ENCODE peak calls at places on chromosomes 16 and 17, in four cellular contexts. W is sigmoid colon, Y is EL, C is NCI-H146. U is an unnamed sample.

GRCh38 chr17:17075037-17075755 is 32.9 kb downstream of the MPRIP start:
- DNase-seq in Y (peak), C (peak), W (peak), U (no peak)

GRCh38 chr17:74059471-74059870 is 144.0 kb upstream of the RPL38 start:
- DNase-seq in W (no peak), Y (no peak), C (peak), U (no peak)

GRCh38 chr17:77542551-77543490 is 402.1 kb downstream of the SEC14L1 start:
- DNase-seq in C (peak), W (peak), Y (peak), U (peak)

GRCh38 chr16:54929090-54930033 is 1.3 kb upstream of the IRX5 start:
- DNase-seq in C (peak), Y (peak), W (peak), U (peak)

GRCh38 chr16:73071131-73071940 is 23.4 kb upstream of the ZFHX3 start:
- DNase-seq in W (peak), C (peak), Y (peak), U (peak)

GRCh38 chr17:61454095-61454931 is 2.1 kb downstream of the TBX4 start:
- DNase-seq in C (no peak), W (peak), Y (peak), U (no peak)

GRCh38 chr16:66629856-66630255 is 25.4 kb downstream of the CMTM3 start:
- DNase-seq in C (no peak), Y (no peak), W (no peak), U (no peak)

GRCh38 chr16:79191933-79192332 is 408.6 kb downstream of the MAF start:
- DNase-seq in C (no peak), W (no peak), Y (no peak), U (no peak)

GRCh38 chr17:44417553-44417952 is 28.1 kb upstream of the ITGA2B start:
- DNase-seq in C (no peak), Y (peak), W (no peak), U (peak)

GRCh38 chr16:70687172-70687531 is 1.3 kb upstream of the MTSS2 start:
- DNase-seq in Y (no peak), C (peak), W (no peak), U (peak)

GRCh38 chr17:8964801-8965393 is 610 bp downstream of the PIK3R5 start:
- DNase-seq in C (peak), W (no peak), Y (no peak), U (no peak)

GRCh38 chr16:52383640-52384292 is 163.2 kb downstream of the TOX3 start:
- DNase-seq in W (no peak), Y (no peak), C (peak), U (peak)

GRCh38 chr17:66386789-66387351 is 84.5 kb downstream of the PRKCA start:
- DNase-seq in C (no peak), W (no peak), Y (no peak), U (no peak)

GRCh38 chr16:59886021-59886420 is 1151.9 kb upstream of the GOT2 start:
- DNase-seq in W (peak), Y (peak), C (no peak), U (peak)

GRCh38 chr17:1154704-1155103 is 25.1 kb downstream of the ABR start:
- DNase-seq in W (no peak), Y (no peak), C (no peak), U (peak)

GRCh38 chr17:48843172-48843900 is 12.5 kb downstream of the CALCOCO2 start:
- DNase-seq in C (no peak), Y (no peak), W (no peak), U (no peak)

GRCh38 chr17:1949754-1950153 is 75.4 kb downstream of the RTN4RL1 start:
- DNase-seq in W (no peak), Y (no peak), C (no peak), U (no peak)

GRCh38 chr17:78387982-78388941 is 9.8 kb downstream of the PGS1 start:
- DNase-seq in C (no peak), W (peak), Y (no peak), U (peak)

GRCh38 chr17:79522414-79522813 is 88.4 kb downstream of the RBFOX3 start:
- DNase-seq in W (no peak), C (no peak), Y (no peak), U (no peak)

GRCh38 chr17:58413684-58414083 is 3.6 kb downstream of the RNF43 start:
- DNase-seq in W (no peak), C (no peak), Y (no peak), U (no peak)

GRCh38 chr17:82320140-82320840 is 2.9 kb upstream of the CD7 start:
- DNase-seq in W (no peak), Y (no peak), C (peak), U (no peak)

GRCh38 chr17:54426287-54426886 is 474.3 kb upstream of the TOM1L1 start:
- DNase-seq in W (no peak), Y (no peak), C (no peak), U (no peak)

GRCh38 chr16:57084257-57084770 is 8.1 kb upstream of the CPNE2 start:
- DNase-seq in W (peak), C (peak), Y (peak), U (peak)

GRCh38 chr17:13416748-13417363 is 184.9 kb downstream of the HS3ST3A1 start:
- DNase-seq in W (no peak), C (no peak), Y (no peak), U (no peak)

GRCh38 chr17:72603346-72604242 is 482.8 kb downstream of the SOX9 start:
- DNase-seq in Y (peak), C (no peak), W (no peak), U (peak)

GRCh38 chr17:40458851-40459482 is 15.7 kb downstream of the IGFBP4 start:
- DNase-seq in W (peak), C (no peak), Y (no peak), U (no peak)

GRCh38 chr17:32350662-32351418 is 883 bp downstream of the ZNF207 start:
- DNase-seq in C (peak), Y (peak), W (no peak), U (peak)

GRCh38 chr17:73027130-73027741 is 65.3 kb downstream of the SLC39A11 start:
- DNase-seq in C (no peak), W (no peak), Y (no peak), U (no peak)

GRCh38 chr17:82944990-82945389 is 105.2 kb upstream of the ZNF750 start:
- DNase-seq in Y (no peak), W (no peak), C (no peak), U (no peak)

GRCh38 chr16:49121636-49122035 is 160.0 kb downstream of the CBLN1 start:
- DNase-seq in W (no peak), C (no peak), Y (no peak), U (no peak)

GRCh38 chr16:78684655-78685400 is 585.4 kb downstream of the WWOX start:
- DNase-seq in W (no peak), Y (no peak), C (no peak), U (no peak)

U was measured in M059J.